ENCODE peak calls at places on chromosome 12, in eight cellular contexts. A is body of pancreas, M is ovary, P is upper lobe of left lung, G is heart left ventricle, D is prostate gland, Y is HCT116, L is NB4. X is an unnamed sample.

GRCh38 chr12:4164591-4165558 is 108.7 kb upstream of the CCND2 start:
- DNase-seq in L (peak), D (no peak), M (peak), Y (no peak), G (peak), A (no peak), P (peak), X (peak)

GRCh38 chr12:55072093-55072492 is 52.3 kb downstream of the NEUROD4 start:
- DNase-seq in Y (peak), A (peak), M (no peak), L (peak), G (peak), D (peak), P (peak), X (no peak)

GRCh38 chr12:106671840-106672239 is 89.0 kb downstream of the RFX4 start:
- DNase-seq in D (no peak), A (no peak), Y (no peak), L (no peak), G (no peak), M (no peak), P (no peak), X (no peak)

GRCh38 chr12:54984602-54985376 is at the start of gene TESPA1:
- DNase-seq in P (no peak), G (peak), M (peak), L (peak), Y (no peak), A (no peak), D (peak), X (no peak)

GRCh38 chr12:19694627-19695026 is 255.3 kb downstream of the AEBP2 start:
- DNase-seq in D (no peak), A (no peak), M (no peak), L (peak), P (no peak), Y (no peak), G (no peak), X (no peak)

GRCh38 chr12:3615862-3616261 is 124.9 kb downstream of the PRMT8 start:
- DNase-seq in Y (no peak), D (no peak), L (no peak), A (no peak), G (no peak), M (no peak), P (no peak), X (no peak)

GRCh38 chr12:5171701-5172100 is 128.0 kb downstream of the KCNA5 start:
- DNase-seq in D (peak), P (no peak), G (no peak), M (no peak), A (peak), L (peak), Y (peak), X (no peak)

GRCh38 chr12:46266869-46267617 is 1.8 kb downstream of the SLC38A1 start:
- DNase-seq in P (peak), L (peak), D (peak), A (peak), M (peak), G (peak), Y (no peak), X (no peak)

GRCh38 chr12:132454949-132455418 is 35.0 kb upstream of the FBRSL1 start:
- DNase-seq in Y (no peak), P (no peak), A (no peak), G (peak), D (no peak), M (no peak), L (no peak), X (no peak)

GRCh38 chr12:49195734-49196133 is 6.9 kb upstream of the TUBA1A start:
- DNase-seq in Y (no peak), M (peak), P (no peak), D (no peak), L (peak), A (no peak), G (no peak), X (no peak)

GRCh38 chr12:131757111-131757510 is 46.2 kb downstream of the SFSWAP start:
- DNase-seq in M (no peak), L (no peak), A (no peak), Y (no peak), G (no peak), P (peak), D (no peak), X (no peak)

GRCh38 chr12:10562306-10562933 is 51.0 kb downstream of the MAGOHB start:
- DNase-seq in Y (peak), P (no peak), M (no peak), A (no peak), G (no peak), L (peak), D (peak), X (peak)

GRCh38 chr12:7092229-7092985 is at the start of gene C1R:
- DNase-seq in L (peak), G (peak), A (peak), D (peak), M (peak), Y (no peak), P (no peak), X (peak)

GRCh38 chr12:7091171-7091570 is 1.1 kb downstream of the C1R start:
- DNase-seq in L (no peak), G (no peak), M (no peak), P (no peak), A (no peak), D (no peak), Y (no peak), X (no peak)

GRCh38 chr12:7092986-7093460 is 778 bp upstream of the C1R start:
- DNase-seq in G (no peak), D (no peak), M (no peak), L (no peak), P (no peak), A (no peak), Y (no peak), X (no peak)

GRCh38 chr12:7090222-7090998 is 1.8 kb downstream of the C1R start:
- DNase-seq in L (no peak), A (no peak), Y (no peak), G (no peak), P (no peak), D (no peak), M (peak), X (peak)

GRCh38 chr12:7091660-7092228 is 501 bp downstream of the C1R start:
- DNase-seq in G (no peak), L (no peak), A (no peak), D (no peak), M (peak), Y (no peak), P (no peak), X (no peak)
- TF ChIP-seq POLR2A in G (no peak), L (no peak), A (no peak), D (no peak), M (no peak), Y (no peak), P (no peak), X (no peak)

GRCh38 chr12:65822732-65823480 is 1.4 kb upstream of the HMGA2 start:
- DNase-seq in M (peak), G (no peak), D (no peak), A (no peak), P (no peak), Y (peak), L (peak), X (peak)
- TF ChIP-seq POLR2A in M (no peak), G (no peak), D (no peak), A (no peak), P (no peak), Y (peak), L (peak), X (no peak)

GRCh38 chr12:52945389-52946232 is 3.3 kb upstream of the KRT18 start:
- DNase-seq in D (no peak), L (no peak), P (no peak), A (peak), G (no peak), Y (no peak), M (no peak), X (no peak)
- TF ChIP-seq POLR2A in D (no peak), L (no peak), P (no peak), A (peak), G (no peak), Y (no peak), M (no peak), X (no peak)

DNA sequence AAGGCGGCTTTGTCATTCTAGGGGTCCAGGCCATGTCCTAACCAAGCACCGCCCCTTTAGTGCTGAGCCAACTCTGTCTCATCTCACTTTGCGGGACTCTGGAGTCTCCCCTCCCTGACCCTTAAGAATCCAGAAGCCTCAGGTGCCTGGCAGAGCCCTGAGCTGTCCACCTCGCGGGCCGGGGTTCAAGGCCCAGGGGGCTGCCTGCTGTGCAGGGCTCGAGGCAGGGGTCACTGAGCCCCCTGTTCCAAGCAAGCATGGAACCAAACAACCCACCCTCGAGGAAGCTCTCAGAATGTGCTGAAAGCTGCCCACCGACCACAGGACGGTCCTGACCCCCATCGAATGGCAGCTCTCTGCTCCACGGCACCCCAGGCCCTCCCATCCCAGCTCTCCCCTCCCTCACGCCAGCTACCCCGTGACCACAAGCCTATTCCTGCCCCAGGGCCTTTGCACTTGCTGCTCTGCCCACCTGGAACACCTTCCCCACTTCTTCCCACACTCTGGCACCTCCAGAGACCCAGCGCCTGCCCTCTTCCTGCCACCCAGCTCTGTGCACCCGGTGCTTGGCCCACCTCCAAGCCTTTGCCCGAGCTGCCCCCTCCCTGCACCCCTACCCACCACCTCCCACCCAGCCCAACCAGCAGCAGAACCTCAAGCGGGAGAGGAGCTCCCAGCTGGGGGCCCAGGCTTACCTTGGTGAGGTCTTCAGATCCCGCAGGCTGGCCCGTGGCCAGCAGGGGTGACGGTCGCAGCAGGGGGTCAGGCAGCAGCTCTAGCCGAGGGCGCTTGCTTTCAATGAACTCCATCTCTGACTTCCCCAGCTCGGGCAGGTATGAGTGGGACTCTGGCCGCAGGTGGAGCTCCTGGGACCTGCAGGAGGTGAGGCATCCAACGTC is 84.3 kb downstream of the NCOR2 start:
- DNase-seq in A (no peak), Y (no peak), G (peak), P (peak), D (no peak), M (no peak), L (no peak), X (no peak)
- TF ChIP-seq POLR2A in A (no peak), Y (no peak), G (no peak), P (no peak), D (no peak), M (no peak), L (no peak), X (no peak)

DNA sequence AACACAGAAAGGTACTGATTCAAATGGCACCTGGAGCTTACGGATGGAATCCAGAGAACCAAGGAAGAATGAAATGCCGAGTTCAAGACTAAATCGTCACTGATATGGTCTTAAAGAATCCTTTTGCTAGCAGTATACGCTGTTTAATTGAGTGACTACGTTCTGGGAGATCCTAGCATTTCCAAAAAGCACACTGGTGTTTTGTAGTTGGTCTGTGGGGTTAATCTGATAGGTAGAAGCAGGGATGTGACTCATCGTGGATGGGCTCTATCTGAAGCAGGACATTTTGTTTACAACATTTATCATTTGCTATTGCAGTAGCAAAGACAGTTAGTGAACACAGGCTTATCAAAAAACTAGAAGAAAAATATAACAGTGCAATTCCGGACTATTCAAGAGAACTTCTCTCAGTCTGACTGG is 169.2 kb upstream of the HMGA2 start:
- DNase-seq in D (no peak), M (no peak), A (no peak), Y (no peak), L (no peak), P (no peak), G (no peak), X (no peak)
- TF ChIP-seq POLR2A in D (no peak), M (no peak), A (no peak), Y (no peak), L (no peak), P (no peak), G (no peak), X (no peak)

DNA sequence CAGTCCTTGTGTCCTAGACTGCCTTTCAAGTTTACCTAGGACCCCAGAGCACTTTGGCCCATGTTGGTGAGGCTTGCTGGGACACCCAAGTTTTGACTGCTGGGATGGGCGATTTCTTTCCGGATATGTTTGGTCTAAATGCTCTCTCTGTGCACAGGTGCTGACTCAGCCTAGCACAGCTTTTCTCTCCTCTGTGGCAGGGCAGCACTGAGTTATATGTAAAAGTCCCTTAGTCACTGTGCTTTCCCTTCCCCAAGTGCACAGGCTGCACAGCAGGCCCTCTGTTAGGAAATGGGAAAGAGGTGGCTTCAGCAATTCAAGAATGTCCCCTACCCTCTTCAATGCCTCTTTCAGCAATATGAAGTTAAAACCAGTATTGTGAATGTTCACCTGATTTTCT is 54.8 kb downstream of the SLC6A15 start:
- DNase-seq in P (no peak), L (no peak), D (no peak), G (no peak), Y (no peak), A (no peak), M (no peak), X (no peak)
- TF ChIP-seq POLR2A in P (no peak), L (no peak), D (no peak), G (no peak), Y (no peak), A (no peak), M (no peak), X (no peak)

GRCh38 chr12:31959701-31960391 is 631 bp downstream of the RESF1 start:
- DNase-seq in D (peak), A (peak), G (peak), P (no peak), Y (no peak), M (peak), L (peak), X (peak)
- TF ChIP-seq POLR2A in D (no peak), A (no peak), G (no peak), P (no peak), Y (no peak), M (no peak), L (no peak), X (no peak)

GRCh38 chr12:123270380-123271181 is 1.1 kb downstream of the CDK2AP1 start:
- DNase-seq in A (no peak), M (peak), Y (no peak), D (no peak), P (peak), L (peak), G (peak), X (no peak)
- TF ChIP-seq POLR2A in A (no peak), M (no peak), Y (no peak), D (no peak), P (no peak), L (no peak), G (no peak), X (no peak)